ENCODE peak calls at places on chromosomes 1 and 21, in four cellular contexts. B is fibroblast of lung, L is SJSA1, O is mammary epithelial cell. G is an unnamed sample.
A peak's percentile ranks its signal among the peaks of the same experiment; 100 is the strongest.

GRCh38 chr1:238675241-238675640 is 711.1 kb upstream of the CHRM3 start:
- DNase-seq in B (peak; percentile 15), O (no peak), L (no peak), G (no peak)

GRCh38 chr1:29757866-29758763 is 521.8 kb downstream of the PTPRU start:
- DNase-seq in L (no peak), B (no peak), O (no peak), G (no peak)

GRCh38 chr1:157043685-157044084 is 1.9 kb downstream of the ARHGEF11 start:
- DNase-seq in B (no peak), O (no peak), L (no peak), G (no peak)

GRCh38 chr1:3174487-3175247 is 105.7 kb downstream of the PRDM16 start:
- DNase-seq in L (no peak), O (no peak), B (peak; percentile 63), G (peak; percentile 12)

GRCh38 chr1:10693497-10694273 is 102.8 kb downstream of the CASZ1 start:
- DNase-seq in L (no peak), B (peak; percentile 23), O (no peak), G (peak; percentile 22)

GRCh38 chr1:229753764-229754553 is 127.9 kb downstream of the URB2 start:
- DNase-seq in L (no peak), O (no peak), B (no peak), G (no peak)

GRCh38 chr1:2408859-2409276 is 3.5 kb downstream of the PEX10 start:
- DNase-seq in L (no peak), B (no peak), O (no peak), G (no peak)

GRCh38 chr1:17837631-17838030 is 82.5 kb downstream of the ACTL8 start:
- DNase-seq in L (no peak), B (no peak), O (no peak), G (no peak)

GRCh38 chr1:219908170-219908569 is 20.2 kb downstream of the SLC30A10 start:
- DNase-seq in O (no peak), L (no peak), B (no peak), G (no peak)

GRCh38 chr1:206694551-206695124 is 9.9 kb downstream of the MAPKAPK2 start:
- DNase-seq in O (no peak), L (no peak), B (no peak), G (no peak)

GRCh38 chr21:45465105-45465504 is 60.1 kb downstream of the COL18A1 start:
- DNase-seq in L (no peak), O (no peak), B (no peak), G (no peak)

DNA sequence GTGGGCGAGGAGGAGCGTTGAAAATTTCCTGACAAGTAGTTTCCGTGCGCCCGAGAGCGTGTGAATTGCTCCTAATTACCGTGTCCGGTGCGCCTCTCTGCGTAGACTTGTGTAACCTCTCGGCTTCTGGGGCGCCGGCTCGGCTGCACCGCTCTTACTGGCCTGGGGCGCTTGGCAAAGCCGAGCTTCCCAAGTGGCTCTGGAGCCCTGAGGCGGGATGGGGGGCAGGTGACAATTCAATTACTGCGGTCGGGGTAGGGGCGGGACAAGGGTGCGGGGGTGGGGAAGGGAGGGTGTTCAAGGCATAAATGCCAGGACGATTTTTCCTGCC is 392 bp upstream of the DMRTA2 start:
- DNase-seq in O (peak; percentile 33), B (no peak), L (no peak), G (no peak)
- H3K4me3 ChIP-seq in O (no peak overlapping the region), B (no peak overlapping the region), L (peak overlapping the region; percentile 57), G (no peak overlapping the region)

GRCh38 chr1:11720033-11720376 is 15.9 kb upstream of the AGTRAP start:
- DNase-seq in L (no peak), O (no peak), B (no peak), G (no peak)

GRCh38 chr1:11721301-11721700 is 14.6 kb upstream of the AGTRAP start:
- DNase-seq in B (no peak), O (no peak), L (no peak), G (no peak)

GRCh38 chr1:11714831-11715574 is 20.9 kb upstream of the AGTRAP start:
- DNase-seq in O (no peak), L (no peak), B (no peak), G (no peak)

GRCh38 chr1:11720523-11720922 is 15.4 kb upstream of the AGTRAP start:
- DNase-seq in O (no peak), B (no peak), L (no peak), G (no peak)

GRCh38 chr1:11719313-11720032 is 16.5 kb upstream of the AGTRAP start:
- DNase-seq in B (peak; percentile 46), L (peak; percentile 43), O (no peak), G (peak; percentile 69)
- H3K4me3 ChIP-seq in B (peak overlapping the region; percentile 17), L (no peak overlapping the region), O (peak overlapping the region; percentile 43), G (peak overlapping the region; percentile 55)

GRCh38 chr21:33968082-33968997 is 52.7 kb upstream of the ATP5PO start:
- DNase-seq in L (peak; percentile 68), B (peak; percentile 94), O (peak; percentile 70), G (peak; percentile 90)

GRCh38 chr21:33967086-33967571 is 51.5 kb upstream of the ATP5PO start:
- DNase-seq in O (no peak), B (peak; percentile 94), L (no peak), G (no peak)

GRCh38 chr21:33969600-33969999 is 54.0 kb upstream of the ATP5PO start:
- DNase-seq in O (no peak), B (no peak), L (no peak), G (no peak)

GRCh38 chr21:33966324-33966949 is 50.8 kb upstream of the ATP5PO start:
- DNase-seq in B (no peak), L (no peak), O (no peak), G (no peak)

DNA sequence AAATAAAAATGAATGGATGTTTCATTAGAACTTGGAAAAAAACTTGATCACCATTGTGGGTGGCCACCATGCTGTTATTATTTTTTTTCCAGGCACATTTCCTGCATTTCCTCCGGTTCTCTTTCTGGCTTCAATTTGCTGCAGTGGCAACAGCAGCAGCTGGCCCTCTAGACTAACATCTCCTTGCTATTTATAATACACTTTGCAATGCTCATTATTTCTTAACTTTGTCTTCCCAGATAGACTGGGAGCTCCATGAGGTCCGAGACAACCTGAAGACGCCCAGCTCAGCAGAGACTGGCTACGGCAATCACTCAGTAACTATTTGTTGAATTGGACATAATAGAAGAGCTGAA is 53.4 kb upstream of the ATP5PO start:
- DNase-seq in B (no peak), L (no peak), O (no peak), G (no peak)
- H3K4me3 ChIP-seq in B (no peak overlapping the region), L (no peak overlapping the region), O (no peak overlapping the region), G (peak overlapping the region; percentile 36)

DNA sequence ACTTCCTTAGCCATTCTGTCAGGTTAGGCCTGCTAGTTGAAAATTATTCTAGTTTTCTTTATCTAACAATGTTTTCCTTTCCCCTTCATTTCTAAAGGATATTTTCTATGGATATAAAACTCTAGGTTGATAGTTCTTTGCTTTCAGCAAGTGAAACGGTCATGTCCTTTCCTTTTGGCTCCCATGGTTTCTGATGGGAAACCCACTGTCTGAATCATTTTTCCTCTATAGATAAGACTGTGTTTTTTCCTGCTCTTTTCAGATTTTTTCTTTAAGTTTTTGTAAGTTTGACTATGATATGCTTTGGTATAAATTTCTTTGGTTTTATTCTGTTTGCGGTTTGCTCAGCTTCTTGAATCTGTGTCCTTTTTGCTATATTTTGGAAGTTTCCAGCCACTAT is 800.9 kb downstream of the USP25 start:
- DNase-seq in O (no peak), B (peak; percentile 34), L (no peak), G (no peak)
- H3K4me3 ChIP-seq in O (no peak overlapping the region), B (no peak overlapping the region), L (no peak overlapping the region), G (no peak overlapping the region)

DNA sequence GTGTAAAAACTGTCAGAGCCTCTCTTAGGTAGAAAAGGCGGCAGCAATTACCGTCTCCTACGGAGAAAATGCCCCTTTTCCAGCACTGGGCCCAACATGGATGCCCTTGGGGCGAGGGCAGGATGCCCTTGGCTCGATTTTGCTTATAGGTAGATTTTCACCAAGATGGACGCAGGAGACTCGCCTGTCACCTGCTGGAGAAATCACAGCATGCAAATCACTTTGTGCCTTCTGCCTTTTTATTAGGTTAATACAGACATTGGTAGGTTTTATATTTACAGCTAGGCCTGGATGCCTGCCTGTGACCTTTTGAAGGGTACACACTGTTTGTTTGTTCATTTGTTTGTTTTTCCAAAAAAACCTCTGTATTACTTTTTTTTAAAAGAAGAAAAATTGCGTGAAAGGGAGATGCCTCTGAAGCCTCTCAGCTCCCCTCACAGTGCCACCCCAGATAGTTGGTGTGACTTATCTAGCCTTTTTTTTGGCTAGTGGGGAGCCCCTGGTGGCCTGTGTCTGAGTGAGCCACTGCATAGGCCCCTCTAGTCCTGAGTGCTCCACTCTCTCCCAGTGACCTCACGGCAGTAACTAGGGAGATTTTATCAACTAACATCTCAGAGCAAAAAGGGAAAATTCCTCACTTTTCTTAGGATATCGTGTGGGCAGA is 2.5 kb downstream of the ATP1B1 start:
- DNase-seq in L (no peak), B (peak; percentile 52), O (no peak), G (peak; percentile 56)
- H3K4me3 ChIP-seq in L (no peak overlapping the region), B (peak overlapping the region; percentile 90), O (peak overlapping the region; percentile 88), G (peak overlapping the region; percentile 93)

GRCh38 chr21:32090961-32091360 is 187.9 kb downstream of the MIS18A start:
- DNase-seq in B (no peak), L (no peak), O (no peak), G (no peak)

GRCh38 chr21:32093758-32094463 is 184.9 kb downstream of the MIS18A start:
- DNase-seq in L (no peak), B (no peak), O (no peak), G (no peak)

GRCh38 chr21:32096411-32096810 is 182.4 kb downstream of the MIS18A start:
- DNase-seq in B (no peak), O (no peak), L (peak; percentile 23), G (peak; percentile 15)

GRCh38 chr21:32089771-32090170 is 189.1 kb downstream of the MIS18A start:
- DNase-seq in L (no peak), O (no peak), B (no peak), G (no peak)

GRCh38 chr21:32094792-32095191 is 184.1 kb downstream of the MIS18A start:
- DNase-seq in O (no peak), B (peak; percentile 16), L (no peak), G (peak; percentile 12)
- H3K4me3 ChIP-seq in O (no peak overlapping the region), B (no peak overlapping the region), L (no peak overlapping the region), G (peak overlapping the region; percentile 13)

DNA sequence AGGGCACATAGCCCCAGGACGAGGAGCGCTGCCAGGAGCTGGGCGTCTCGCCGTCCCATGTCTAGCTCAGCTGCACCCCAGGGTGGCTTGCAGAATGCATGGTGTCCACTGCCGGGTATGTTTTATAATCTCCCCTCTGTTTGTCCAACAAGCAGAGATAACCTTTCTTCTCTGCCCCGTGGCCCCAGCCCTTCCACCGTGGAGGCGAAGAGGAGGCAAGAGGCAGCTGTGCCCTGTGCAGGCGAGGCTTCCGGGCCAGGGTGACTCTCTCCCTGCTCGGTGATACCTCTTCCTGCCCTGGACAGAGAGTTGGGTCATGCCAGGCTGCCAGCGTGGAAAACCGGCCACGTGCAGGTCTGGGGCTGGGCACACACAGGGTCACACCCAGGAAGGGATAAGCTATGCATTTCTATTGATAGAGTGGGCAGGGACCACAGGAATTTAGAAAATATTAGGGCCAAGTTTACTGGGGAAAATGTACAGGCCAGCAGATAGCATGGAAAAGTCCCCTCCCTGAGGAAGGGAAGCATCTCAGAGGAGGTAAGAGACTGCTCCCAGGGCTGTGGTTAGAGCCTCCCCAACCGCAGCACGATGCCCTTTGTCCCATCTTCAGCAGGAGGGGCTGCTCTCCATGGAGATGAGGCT is at the start of gene TFF2:
- DNase-seq in B (no peak), O (no peak), L (no peak), G (peak; percentile 76)
- H3K4me3 ChIP-seq in B (no peak within 1 kb of the TSS), O (no peak within 1 kb of the TSS), L (no peak within 1 kb of the TSS), G (no peak within 1 kb of the TSS)